ENCODE peak calls at places on chromosomes 11 and 22, in nine cellular contexts. J is stomach; B is lower lobe of right lung; P is CD8-positive, alpha-beta T cell; X is prostate gland; R is ovary; A is cardiac muscle cell; S is HCT116; Y is ascending aorta. E is an unnamed sample.

GRCh38 chr11:72520815-72521214 is 86.5 kb upstream of the CLPB start:
- DNase-seq in J (no peak), B (no peak), P (no peak), X (no peak), R (no peak), A (no peak), S (no peak), Y (no peak), E (no peak)

GRCh38 chr11:113562981-113563461 is 87.8 kb upstream of the DRD2 start:
- DNase-seq in J (no peak), B (no peak), P (no peak), X (peak), R (no peak), A (no peak), S (no peak), Y (no peak), E (no peak)

GRCh38 chr11:26904801-26905200 is 89.1 kb upstream of the FIBIN start:
- DNase-seq in J (no peak), B (no peak), P (no peak), X (no peak), R (no peak), A (no peak), S (no peak), Y (no peak), E (no peak)

GRCh38 chr11:18394928-18395734 is 768 bp downstream of the LDHA start:
- DNase-seq in J (peak), B (no peak), P (peak), X (peak), R (peak), A (peak), S (no peak), Y (no peak), E (no peak)

GRCh38 chr22:29885610-29886009 is 2.6 kb downstream of the MTMR3 start:
- DNase-seq in J (no peak), B (no peak), P (no peak), X (no peak), R (no peak), A (no peak), S (no peak), Y (no peak), E (no peak)

GRCh38 chr11:34356576-34356917 is 1.3 kb downstream of the ABTB2 start:
- DNase-seq in J (no peak), B (no peak), P (no peak), X (no peak), R (peak), A (peak), S (no peak), Y (no peak), E (peak)

GRCh38 chr11:44855138-44855849 is 95.4 kb downstream of the TP53I11 start:
- DNase-seq in J (no peak), B (no peak), P (no peak), X (no peak), R (no peak), A (no peak), S (no peak), Y (no peak), E (no peak)

GRCh38 chr22:47069270-47069669 is 306.8 kb downstream of the TBC1D22A start:
- DNase-seq in J (no peak), B (no peak), P (no peak), X (no peak), R (no peak), A (no peak), S (no peak), Y (no peak), E (no peak)

GRCh38 chr11:122267602-122268001 is 151.6 kb upstream of the BLID start:
- DNase-seq in J (no peak), B (no peak), P (no peak), X (no peak), R (no peak), A (peak), S (no peak), Y (no peak), E (no peak)

GRCh38 chr11:36602143-36602542 is 4.1 kb upstream of the RAG2 start:
- DNase-seq in J (no peak), B (no peak), P (no peak), X (no peak), R (no peak), A (no peak), S (no peak), Y (no peak), E (no peak)

GRCh38 chr22:42577623-42578240 is 24.0 kb downstream of the SERHL2 start:
- DNase-seq in J (no peak), B (no peak), P (no peak), X (no peak), R (no peak), A (no peak), S (no peak), Y (no peak), E (no peak)

GRCh38 chr11:69479591-69480271 is 1.7 kb upstream of the LINC01488 start:
- DNase-seq in J (peak), B (peak), P (no peak), X (peak), R (no peak), A (no peak), S (no peak), Y (no peak), E (no peak)

GRCh38 chr11:114244995-114245394 is 51.2 kb upstream of the NNMT start:
- DNase-seq in J (no peak), B (no peak), P (no peak), X (no peak), R (no peak), A (no peak), S (no peak), Y (no peak), E (no peak)

GRCh38 chr11:94297967-94298576 is 6.3 kb upstream of the IZUMO1R start:
- DNase-seq in J (no peak), B (no peak), P (no peak), X (no peak), R (no peak), A (no peak), S (no peak), Y (no peak), E (no peak)

GRCh38 chr22:36415415-36416168 is 27.8 kb upstream of the MYH9 start:
- DNase-seq in J (no peak), B (no peak), P (no peak), X (no peak), R (no peak), A (no peak), S (no peak), Y (no peak), E (no peak)

GRCh38 chr11:105361651-105362050 is 222.1 kb upstream of the CARD18 start:
- DNase-seq in J (no peak), B (no peak), P (no peak), X (no peak), R (no peak), A (no peak), S (no peak), Y (no peak), E (no peak)

GRCh38 chr11:12165237-12165875 is 55.0 kb downstream of the MICAL2 start:
- DNase-seq in J (no peak), B (no peak), P (no peak), X (no peak), R (no peak), A (no peak), S (no peak), Y (no peak), E (no peak)

GRCh38 chr11:11157201-11157600 is 195.8 kb downstream of the CSNK2A3 start:
- DNase-seq in J (no peak), B (no peak), P (peak), X (no peak), R (no peak), A (peak), S (peak), Y (no peak), E (no peak)

GRCh38 chr11:20022363-20023081 is 137.8 kb downstream of the DBX1 start:
- DNase-seq in J (no peak), B (no peak), P (no peak), X (no peak), R (peak), A (peak), S (no peak), Y (no peak), E (no peak)

GRCh38 chr11:72736452-72737069 is 15.6 kb downstream of the ARAP1 start:
- DNase-seq in J (no peak), B (peak), P (peak), X (no peak), R (no peak), A (peak), S (peak), Y (peak), E (peak)

GRCh38 chr22:33918676-33919590 is 1.3 kb downstream of the LARGE1 start:
- DNase-seq in J (no peak), B (no peak), P (no peak), X (peak), R (no peak), A (peak), S (no peak), Y (no peak), E (no peak)

GRCh38 chr22:45538284-45538683 is 35.6 kb downstream of the FBLN1 start:
- DNase-seq in J (no peak), B (no peak), P (no peak), X (peak), R (no peak), A (peak), S (no peak), Y (no peak), E (no peak)

GRCh38 chr22:38844661-38845367 is 986 bp upstream of the NPTXR start:
- DNase-seq in J (no peak), B (no peak), P (no peak), X (no peak), R (no peak), A (peak), S (no peak), Y (no peak), E (no peak)

GRCh38 chr11:110524227-110524626 is 94.5 kb downstream of the FDX1 start:
- DNase-seq in J (no peak), B (no peak), P (no peak), X (no peak), R (no peak), A (peak), S (no peak), Y (no peak), E (no peak)

GRCh38 chr11:76448506-76448905 is 3.7 kb downstream of the EMSY start:
- DNase-seq in J (no peak), B (no peak), P (no peak), X (no peak), R (no peak), A (no peak), S (no peak), Y (no peak), E (no peak)

GRCh38 chr22:33438273-33438672 is 380.1 kb upstream of the SYN3 start:
- DNase-seq in J (no peak), B (no peak), P (no peak), X (peak), R (no peak), A (peak), S (no peak), Y (no peak), E (no peak)

GRCh38 chr11:66906077-66906929 is 49.4 kb downstream of the LRFN4 start:
- DNase-seq in J (peak), B (no peak), P (no peak), X (no peak), R (peak), A (peak), S (peak), Y (no peak), E (no peak)

GRCh38 chr11:94672636-94673035 is 95.5 kb upstream of the AMOTL1 start:
- DNase-seq in J (no peak), B (no peak), P (no peak), X (no peak), R (no peak), A (no peak), S (no peak), Y (no peak), E (no peak)

GRCh38 chr11:13297917-13298356 is 20.3 kb downstream of the BMAL1 start:
- DNase-seq in J (no peak), B (peak), P (no peak), X (no peak), R (no peak), A (no peak), S (no peak), Y (no peak), E (no peak)

DNA sequence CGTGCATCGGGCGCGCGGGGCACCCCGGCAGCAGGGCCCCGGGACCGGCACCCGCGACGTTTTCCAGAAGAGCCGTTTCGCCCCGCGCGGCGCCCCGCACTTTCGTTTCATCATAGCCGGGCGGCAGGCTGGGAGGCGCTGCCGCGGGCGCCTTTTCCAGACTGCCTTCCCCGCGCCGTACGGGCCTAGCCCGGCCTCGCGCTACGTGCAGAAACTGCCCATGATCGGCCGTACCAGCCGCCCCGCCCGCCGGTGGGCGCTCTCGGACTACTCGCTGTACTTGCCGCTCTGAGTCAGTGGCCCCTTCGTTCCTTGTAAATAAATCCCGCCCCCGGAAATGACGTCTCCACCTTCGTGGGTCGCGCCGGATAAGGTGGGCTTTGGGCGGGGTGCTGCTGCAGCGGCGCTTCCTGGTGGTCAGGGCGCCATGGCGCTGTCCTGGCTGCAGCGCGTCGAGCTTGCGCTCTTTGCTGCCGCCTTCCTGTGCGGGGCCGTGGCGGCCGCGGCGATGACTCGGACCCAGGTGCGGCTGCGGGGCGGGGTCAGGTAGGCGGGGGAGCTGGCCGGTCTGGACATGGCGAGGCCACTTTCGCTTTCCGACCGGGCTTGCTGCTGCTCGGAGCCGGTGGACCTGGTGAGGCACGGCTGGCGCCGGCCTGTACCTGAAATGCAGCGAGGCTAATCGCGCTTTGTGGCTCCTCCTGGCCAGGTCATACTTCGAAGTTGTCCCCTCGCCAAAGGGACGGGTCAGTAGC is at the start of gene TMEM179B:
- DNase-seq in J (peak), B (peak), P (peak), X (peak), R (peak), A (peak), S (peak), Y (peak), E (peak)
- H3K27ac ChIP-seq in J (peak), B (peak), P (peak), X (peak), R (peak), A (peak), S (peak), Y (peak), E (peak)

GRCh38 chr22:49101225-49101624 is 726.4 kb downstream of the BRD1 start:
- DNase-seq in J (no peak), B (no peak), P (no peak), X (no peak), R (no peak), A (no peak), S (no peak), Y (no peak), E (no peak)
- TF ChIP-seq CTCF in J (no peak), B (no peak), P (no peak), X (no peak), R (no peak), A (no peak), S (no peak), Y (no peak), E (no peak)

DNA sequence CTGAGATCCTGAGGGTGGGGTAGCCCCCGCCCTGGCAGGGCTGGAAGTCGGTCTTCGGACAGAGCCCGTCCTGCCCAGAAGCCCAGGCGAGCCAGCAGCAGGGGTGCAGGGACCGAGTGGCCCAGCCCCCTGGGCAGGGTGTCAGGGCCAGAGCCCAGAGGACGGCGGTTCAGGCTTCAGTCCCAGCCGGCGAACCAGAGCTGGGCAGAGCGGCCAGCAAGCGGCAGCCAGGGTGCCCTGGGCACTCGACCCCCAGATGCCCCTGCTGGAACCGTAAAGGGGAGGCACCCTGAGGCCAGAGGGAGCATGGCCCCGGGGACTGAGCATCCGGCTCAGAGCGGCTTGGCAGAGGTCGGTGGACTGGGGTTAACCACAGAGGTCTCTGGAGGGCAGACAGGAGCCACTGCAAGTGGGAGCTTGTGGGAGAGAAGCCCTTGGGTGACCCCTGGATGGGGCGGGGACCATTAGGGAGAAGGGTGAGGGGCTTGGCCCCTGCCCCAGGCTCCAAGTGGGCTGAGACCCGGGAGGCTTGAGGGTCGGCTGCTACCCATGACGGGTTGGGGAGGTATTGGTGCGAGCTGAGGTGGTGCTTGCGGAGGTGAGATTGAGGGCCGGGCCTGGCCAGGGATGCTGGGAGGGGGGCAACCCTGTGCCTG is 15.9 kb downstream of the LSP1 start:
- DNase-seq in J (no peak), B (peak), P (no peak), X (no peak), R (no peak), A (no peak), S (no peak), Y (no peak), E (no peak)
- H3K4me3 ChIP-seq in J (peak), B (peak), P (no peak), X (no peak), R (peak), A (no peak), S (no peak), Y (peak), E (no peak)

DNA sequence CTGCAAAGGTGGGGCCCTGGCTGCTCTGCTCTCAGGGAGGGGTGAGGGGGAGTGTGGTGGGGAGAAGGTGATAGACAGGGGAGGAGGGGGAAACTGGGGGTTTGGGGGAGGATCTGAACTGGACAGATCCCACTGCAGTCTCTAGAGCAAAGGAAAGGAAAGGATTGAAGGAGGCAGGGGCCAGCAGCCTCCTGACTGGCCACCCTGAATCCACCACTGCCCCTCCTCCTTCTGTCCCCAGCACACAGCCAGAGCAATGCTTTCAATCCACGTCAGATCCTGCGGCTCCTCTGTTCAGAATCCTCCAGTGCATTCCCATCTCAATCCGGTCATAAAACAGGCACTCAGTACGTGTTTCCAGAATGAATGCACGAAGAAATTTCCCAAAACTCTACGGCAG is 211.1 kb downstream of the CEP164 start:
- DNase-seq in J (no peak), B (no peak), P (no peak), X (no peak), R (no peak), A (no peak), S (no peak), Y (no peak), E (peak)
- H3K27ac ChIP-seq in J (no peak), B (no peak), P (no peak), X (no peak), R (no peak), A (no peak), S (no peak), Y (no peak), E (no peak)